ENCODE peak calls at places on chromosomes 5 and 9, in five cellular contexts. O is activated CD4-positive, alpha-beta T cell treated with anti-CD3 and anti-CD28 coated beads, Interleukin-2, amount 50 U/mL, for 48 hours; V is fibroblast of lung; U is DMS153; P is AG09309. Z is an unnamed sample.

GRCh38 chr9:136753371-136754058 is 4.5 kb downstream of the LCN8 start:
- DNase-seq in U (no peak), V (no peak), O (no peak), P (no peak), Z (no peak)

GRCh38 chr9:127131871-127132270 is 9.4 kb upstream of the ANGPTL2 start:
- DNase-seq in U (no peak), V (peak; percentile 65), O (no peak), P (peak; percentile 44), Z (no peak)

GRCh38 chr5:81779125-81779934 is 28.4 kb upstream of the SSBP2 start:
- DNase-seq in P (no peak), U (no peak), O (peak; percentile 45), V (peak; percentile 63), Z (no peak)

GRCh38 chr5:19853616-19854240 is 134.3 kb downstream of the CDH18 start:
- DNase-seq in U (no peak), V (peak; percentile 55), O (no peak), P (peak; percentile 79), Z (no peak)

GRCh38 chr9:126704157-126704941 is 90.6 kb downstream of the LMX1B start:
- DNase-seq in V (peak; percentile 28), P (no peak), O (peak; percentile 46), U (no peak), Z (no peak)

GRCh38 chr5:10018670-10019069 is 231.0 kb downstream of the ATPSCKMT start:
- DNase-seq in O (no peak), U (no peak), V (peak; percentile 91), P (peak; percentile 75), Z (no peak)

GRCh38 chr9:14343948-14344547 is 30.1 kb upstream of the NFIB start:
- DNase-seq in U (peak; percentile 61), O (no peak), P (no peak), V (no peak), Z (peak; percentile 79)

GRCh38 chr5:120293796-120294195 is 170.3 kb upstream of the PRR16 start:
- DNase-seq in V (peak; percentile 84), P (peak; percentile 55), U (no peak), O (no peak), Z (no peak)

GRCh38 chr5:38451372-38451735 is 105.1 kb downstream of the LIFR start:
- DNase-seq in V (no peak), O (no peak), U (no peak), P (no peak), Z (no peak)

GRCh38 chr5:142748568-142749249 is 21.5 kb upstream of the ARHGAP26 start:
- DNase-seq in P (no peak), U (no peak), O (peak; percentile 62), V (no peak), Z (no peak)

GRCh38 chr9:85228111-85228855 is 513.5 kb downstream of the AGTPBP1 start:
- DNase-seq in V (no peak), P (no peak), U (no peak), O (no peak), Z (no peak)

GRCh38 chr9:123033352-123033751 is at the start of gene GPR21:
- DNase-seq in O (no peak), V (no peak), P (no peak), U (no peak), Z (no peak)

GRCh38 chr5:137753227-137753985 is 757 bp downstream of the HNRNPA0 start:
- DNase-seq in V (no peak), U (no peak), P (no peak), O (peak; percentile 45), Z (peak; percentile 26)

GRCh38 chr9:93009337-93010015 is 49.0 kb upstream of the SUSD3 start:
- DNase-seq in P (no peak), O (no peak), V (no peak), U (no peak), Z (peak; percentile 5)

GRCh38 chr5:71877511-71877910 is 158.4 kb downstream of the CARTPT start:
- DNase-seq in P (no peak), V (no peak), O (no peak), U (no peak), Z (no peak)

GRCh38 chr9:98043921-98044320 is 12.6 kb upstream of the NANS start:
- DNase-seq in O (no peak), U (no peak), P (no peak), V (no peak), Z (no peak)

GRCh38 chr5:72141440-72142271 is 34.4 kb downstream of the MAP1B start:
- DNase-seq in U (no peak), V (peak; percentile 98), P (peak; percentile 84), O (no peak), Z (no peak)

GRCh38 chr9:5851445-5851844 is 18.5 kb upstream of the ERMP1 start:
- DNase-seq in V (peak; percentile 73), O (peak; percentile 45), P (peak; percentile 47), U (no peak), Z (no peak)

GRCh38 chr5:56269216-56269927 is 36.2 kb upstream of the ANKRD55 start:
- DNase-seq in V (peak; percentile 81), O (peak; percentile 11), U (no peak), P (no peak), Z (no peak)

GRCh38 chr5:132469380-132470372 is 20.9 kb downstream of the IRF1 start:
- DNase-seq in P (no peak), U (no peak), O (no peak), V (peak; percentile 72), Z (no peak)